ENCODE peak calls at places on chromosomes 3 and 15, in ten cellular contexts. R, M, Y, C, V, E, H, D, X and O are unnamed samples.

GRCh38 chr3:49244589-49245205 is 32.3 kb downstream of the C3orf62 start:
- DNase-seq in D (peak), H (peak), R (no peak), M (no peak), V (no peak), X (peak), E (no peak), C (no peak), Y (no peak), O (no peak)

GRCh38 chr15:98452238-98452637 is 196.1 kb upstream of the IGF1R start:
- DNase-seq in E (no peak), D (no peak), C (no peak), X (no peak), H (no peak), V (no peak), Y (no peak), R (no peak), M (no peak), O (no peak)

GRCh38 chr3:63043631-63044030 is 168.4 kb upstream of the CADPS start:
- DNase-seq in C (peak), H (no peak), X (no peak), R (no peak), V (no peak), Y (no peak), E (no peak), M (no peak), D (no peak), O (no peak)

GRCh38 chr3:11989383-11990050 is 14.7 kb upstream of the SYN2 start:
- DNase-seq in V (no peak), D (no peak), Y (no peak), C (no peak), E (no peak), M (no peak), X (no peak), H (peak), R (no peak), O (no peak)

GRCh38 chr15:99619712-99620111 is 53.9 kb downstream of the MEF2A start:
- DNase-seq in R (no peak), C (no peak), X (no peak), M (no peak), V (no peak), Y (peak), E (no peak), H (no peak), D (no peak), O (no peak)

GRCh38 chr15:93359780-93360161 is 270.8 kb upstream of the RGMA start:
- DNase-seq in V (no peak), R (no peak), C (peak), X (no peak), D (no peak), Y (no peak), H (no peak), M (no peak), E (no peak), O (no peak)

GRCh38 chr3:157354722-157355121 is 81.9 kb upstream of the PTX3 start:
- DNase-seq in M (no peak), V (no peak), Y (peak), D (no peak), H (peak), C (no peak), E (no peak), R (no peak), X (no peak), O (peak)

GRCh38 chr3:188764609-188765008 is 407.2 kb upstream of the TPRG1 start:
- DNase-seq in V (no peak), R (no peak), M (no peak), D (no peak), X (no peak), C (no peak), Y (no peak), H (no peak), E (no peak), O (no peak)

GRCh38 chr3:147699175-147699838 is 290.1 kb downstream of the ZIC1 start:
- DNase-seq in R (no peak), Y (peak), V (no peak), H (no peak), M (no peak), C (peak), X (no peak), D (no peak), E (no peak), O (no peak)

GRCh38 chr15:68175527-68175926 is 29.6 kb downstream of the CALML4 start:
- DNase-seq in E (no peak), X (no peak), R (no peak), V (no peak), H (no peak), M (no peak), Y (no peak), C (no peak), D (no peak), O (no peak)

GRCh38 chr15:51312754-51313390 is 25.5 kb downstream of the CYP19A1 start:
- DNase-seq in E (no peak), Y (peak), H (no peak), V (no peak), C (peak), R (no peak), M (no peak), X (no peak), D (peak), O (no peak)

GRCh38 chr15:71666723-71667122 is 143.6 kb upstream of the NR2E3 start:
- DNase-seq in D (no peak), H (no peak), E (no peak), Y (no peak), V (no peak), M (no peak), C (no peak), X (no peak), R (no peak), O (no peak)

GRCh38 chr15:57253082-57253481 is 123.2 kb upstream of the CGNL1 start:
- DNase-seq in X (no peak), V (no peak), C (no peak), E (no peak), M (no peak), Y (no peak), H (peak), R (no peak), D (no peak), O (no peak)

GRCh38 chr3:193885832-193886231 is 250.1 kb upstream of the HES1 start:
- DNase-seq in V (no peak), M (no peak), C (no peak), D (no peak), E (no peak), H (no peak), R (no peak), X (no peak), Y (no peak), O (no peak)

GRCh38 chr15:52078197-52078875 is 34.2 kb downstream of the BCL2L10 start:
- DNase-seq in H (no peak), V (no peak), E (no peak), X (no peak), C (no peak), Y (no peak), M (no peak), D (no peak), R (no peak), O (no peak)

DNA sequence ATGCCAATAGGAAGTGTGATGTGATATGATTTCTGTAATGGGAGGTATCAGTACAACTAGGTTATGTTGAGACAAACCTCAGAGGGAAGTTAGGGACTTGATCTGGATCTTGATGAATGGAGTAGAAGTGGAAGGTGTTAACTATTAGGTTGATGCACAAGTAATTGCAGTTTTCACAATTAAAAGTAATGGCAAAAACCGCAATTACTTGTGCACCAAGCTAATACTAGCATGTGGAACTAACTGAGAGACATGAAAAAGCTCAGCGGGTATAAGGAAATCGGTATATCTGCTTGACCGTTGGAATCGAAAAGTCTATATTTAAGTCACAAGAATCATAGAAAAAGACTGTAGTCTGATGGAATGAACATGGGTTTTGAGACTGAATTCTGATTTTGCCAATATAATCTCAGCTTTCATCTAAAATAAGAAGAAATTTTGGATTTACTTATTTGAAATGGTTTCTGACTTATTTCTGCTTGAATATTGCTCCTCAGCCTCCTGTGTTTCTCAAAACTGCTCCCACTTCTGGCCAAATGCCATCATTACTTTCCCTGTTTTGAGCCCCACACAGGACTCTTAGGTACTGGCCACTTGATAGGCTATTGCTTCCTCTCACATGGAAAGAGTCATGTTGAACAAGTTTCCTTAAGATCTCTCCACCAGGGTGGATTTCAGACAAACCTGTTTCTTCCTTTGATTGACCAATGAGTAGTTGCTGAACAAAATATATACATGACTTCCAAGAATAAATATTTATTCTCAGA is 271.5 kb upstream of the COL8A1 start:
- DNase-seq in M (no peak), E (no peak), H (no peak), Y (no peak), C (no peak), D (no peak), V (no peak), X (no peak), R (no peak), O (no peak)
- TF ChIP-seq CTCF in M (no peak), E (no peak), H (no peak), Y (no peak), C (no peak), D (no peak), V (peak), X (peak), R (no peak), O (no peak)

GRCh38 chr3:129490273-129490675 is 38.2 kb upstream of the RHO start:
- DNase-seq in M (peak), E (peak), R (peak), C (peak), Y (peak), V (peak), D (peak), H (peak), X (peak), O (peak)
- TF ChIP-seq CTCF in M (peak), E (peak), R (peak), C (peak), Y (peak), V (peak), D (no peak), H (peak), X (peak), O (peak)

GRCh38 chr15:79540551-79540950 is 108.4 kb downstream of the MINAR1 start:
- DNase-seq in X (peak), R (no peak), C (no peak), H (peak), D (no peak), E (no peak), Y (no peak), M (no peak), V (no peak), O (no peak)
- TF ChIP-seq CTCF in X (peak), R (no peak), C (no peak), H (peak), D (no peak), E (no peak), Y (no peak), M (no peak), V (no peak), O (peak)

GRCh38 chr15:89498574-89498906 is 2.2 kb upstream of the RHCG start:
- DNase-seq in H (no peak), E (no peak), V (no peak), Y (no peak), X (no peak), C (no peak), R (peak), D (peak), M (no peak), O (no peak)

GRCh38 chr15:89494941-89495637 is 1.3 kb downstream of the RHCG start:
- DNase-seq in V (no peak), E (no peak), X (peak), Y (peak), M (peak), H (peak), C (no peak), D (peak), R (no peak), O (peak)

GRCh38 chr15:89495638-89496145 is 691 bp downstream of the RHCG start:
- DNase-seq in D (peak), E (no peak), X (no peak), V (peak), H (no peak), Y (no peak), M (peak), R (no peak), C (no peak), O (no peak)

GRCh38 chr15:89494006-89494405 is 2.4 kb downstream of the RHCG start:
- DNase-seq in M (peak), D (peak), V (no peak), C (no peak), X (no peak), Y (no peak), H (no peak), R (peak), E (no peak), O (no peak)

GRCh38 chr15:89496155-89497098 is at the start of gene RHCG:
- DNase-seq in D (peak), E (no peak), R (no peak), X (no peak), V (no peak), C (peak), H (peak), M (peak), Y (peak), O (peak)
- TF ChIP-seq CTCF in D (no peak), E (no peak), R (no peak), X (no peak), V (no peak), C (no peak), H (peak), M (no peak), Y (peak), O (peak)

GRCh38 chr15:75723171-75723846 is 10.7 kb upstream of the CSPG4 start:
- DNase-seq in R (peak), X (no peak), Y (no peak), E (no peak), H (peak), M (peak), V (no peak), C (no peak), D (no peak), O (no peak)

GRCh38 chr15:75720297-75720696 is 7.6 kb upstream of the CSPG4 start:
- DNase-seq in E (no peak), Y (no peak), D (no peak), H (no peak), M (peak), X (no peak), V (no peak), C (no peak), R (no peak), O (no peak)

GRCh38 chr15:75721462-75721922 is 8.8 kb upstream of the CSPG4 start:
- DNase-seq in M (peak), V (no peak), D (no peak), H (no peak), X (no peak), R (peak), C (no peak), E (no peak), Y (no peak), O (no peak)

GRCh38 chr15:75721923-75722870 is 9.5 kb upstream of the CSPG4 start:
- DNase-seq in V (no peak), M (peak), E (no peak), D (no peak), X (no peak), H (no peak), R (peak), C (no peak), Y (no peak), O (no peak)

DNA sequence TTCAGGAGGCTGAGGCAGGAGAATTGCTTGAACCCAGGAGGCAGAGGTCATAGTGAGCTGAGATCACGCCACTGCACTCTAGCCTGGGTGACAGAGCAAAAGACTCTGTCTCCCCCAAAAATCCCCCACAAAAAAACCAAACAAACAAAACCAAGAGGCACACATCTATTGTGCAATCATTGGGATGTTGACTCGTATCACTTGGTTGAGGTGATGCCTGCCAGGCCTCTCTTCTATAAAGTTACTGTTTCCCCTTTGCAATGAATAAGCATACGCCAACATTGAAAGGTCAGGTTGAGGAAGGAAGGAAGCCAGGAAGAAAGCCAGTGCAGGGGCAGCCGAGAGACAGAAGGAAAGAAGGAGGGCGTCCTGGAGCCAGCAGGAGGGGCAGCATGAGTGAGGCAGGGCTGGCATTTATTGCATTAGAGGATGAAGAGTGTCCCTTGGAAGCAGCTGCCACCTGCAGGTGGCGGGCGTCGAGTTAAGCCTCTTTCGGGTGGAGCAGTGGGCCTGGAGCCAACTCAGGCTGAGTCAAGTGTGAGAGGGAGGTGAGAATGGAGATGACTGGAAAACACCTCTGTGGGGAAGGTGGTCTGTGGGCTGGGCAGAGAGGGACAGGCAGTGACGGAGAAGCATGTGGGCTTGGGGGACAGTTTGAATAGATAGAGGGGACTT is 8.3 kb upstream of the CSPG4 start:
- DNase-seq in R (no peak), H (peak), M (peak), C (peak), D (no peak), X (peak), E (no peak), Y (peak), V (peak), O (no peak)
- TF ChIP-seq CTCF in R (peak), H (peak), M (peak), C (no peak), D (no peak), X (peak), E (no peak), Y (no peak), V (peak), O (no peak)

GRCh38 chr3:34276342-34276741 is 477.9 kb downstream of the PDCD6IP start:
- DNase-seq in M (no peak), V (no peak), E (no peak), D (no peak), R (no peak), Y (no peak), H (no peak), X (no peak), C (no peak), O (no peak)

GRCh38 chr3:34275811-34276210 is 477.4 kb downstream of the PDCD6IP start:
- DNase-seq in R (no peak), V (no peak), Y (no peak), M (no peak), C (no peak), H (no peak), X (no peak), D (no peak), E (no peak), O (no peak)

GRCh38 chr3:34277110-34277509 is 478.7 kb downstream of the PDCD6IP start:
- DNase-seq in Y (no peak), R (no peak), C (no peak), X (peak), M (no peak), H (no peak), V (no peak), D (no peak), E (no peak), O (no peak)
- TF ChIP-seq CTCF in Y (no peak), R (no peak), C (no peak), X (peak), M (no peak), H (peak), V (peak), D (no peak), E (no peak), O (no peak)

GRCh38 chr3:24184528-24185176 is 239.6 kb downstream of the NR1D2 start:
- DNase-seq in C (no peak), V (no peak), R (no peak), D (no peak), Y (no peak), E (no peak), H (no peak), M (no peak), X (no peak), O (no peak)
- TF ChIP-seq CTCF in C (no peak), V (no peak), R (no peak), D (no peak), Y (no peak), E (no peak), H (no peak), M (no peak), X (no peak), O (no peak)

DNA sequence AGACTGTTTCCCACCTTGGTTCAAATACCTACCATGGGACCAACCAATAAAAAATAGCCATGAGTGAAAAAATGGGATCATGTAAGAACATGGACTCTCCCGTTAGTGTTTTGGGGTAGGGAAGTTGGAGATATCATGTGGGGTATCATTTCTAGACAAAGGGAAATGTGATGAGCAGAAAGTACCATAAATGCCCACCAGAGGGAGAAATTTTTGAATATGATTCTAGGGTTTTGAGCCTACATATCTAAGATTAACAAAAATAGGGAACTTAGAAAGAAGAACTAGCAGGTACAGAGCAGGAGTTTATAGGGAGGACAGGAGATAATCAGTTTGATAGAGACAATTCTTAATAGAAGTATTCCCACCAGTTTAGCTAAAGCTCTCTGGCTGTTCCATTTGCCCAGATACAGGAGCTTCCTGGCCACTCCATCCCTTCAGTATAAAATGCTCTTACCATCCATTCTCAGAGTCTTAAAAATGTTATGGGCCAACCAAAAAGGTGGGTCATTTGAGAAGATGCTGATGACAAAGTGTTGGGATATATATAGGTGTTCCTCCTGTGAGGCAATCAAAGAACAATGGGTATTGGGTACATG is 3.6 kb upstream of the CPOX start:
- DNase-seq in C (no peak), R (no peak), D (no peak), H (peak), M (no peak), Y (peak), X (peak), E (no peak), V (no peak), O (peak)
- TF ChIP-seq CTCF in C (peak), R (peak), D (no peak), H (peak), M (peak), Y (peak), X (peak), E (peak), V (peak), O (peak)